ENCODE peak calls at places on chromosomes 6 and 20, in four cellular contexts. Q is heart right ventricle; I is naive thymus-derived CD8-positive, alpha-beta T cell; K is cortex of kidney. H is an unnamed sample.

GRCh38 chr20:23212011-23212410 is 125.9 kb upstream of the CD93 start:
- DNase-seq in Q (no peak), I (no peak), K (no peak), H (no peak)

GRCh38 chr20:51500936-51501335 is 41.6 kb downstream of the NFATC2 start:
- DNase-seq in Q (no peak), I (peak; percentile 63), K (no peak), H (peak; percentile 55)

GRCh38 chr6:97885844-97886243 is 602.8 kb upstream of the MMS22L start:
- DNase-seq in Q (no peak), I (no peak), K (no peak), H (no peak)

GRCh38 chr20:16004108-16004854 is 569.0 kb downstream of the KIF16B start:
- DNase-seq in Q (peak; percentile 24), I (no peak), K (no peak), H (no peak)

GRCh38 chr6:143999406-143999805 is 8.7 kb downstream of the PLAGL1 start:
- DNase-seq in Q (no peak), I (no peak), K (no peak), H (no peak)

GRCh38 chr6:155066371-155066770 is 71.3 kb downstream of the TIAM2 start:
- DNase-seq in Q (no peak), I (no peak), K (no peak), H (no peak)

GRCh38 chr6:28941681-28942448 is 18.1 kb upstream of the TRIM27 start:
- DNase-seq in Q (no peak), I (no peak), K (no peak), H (no peak)

GRCh38 chr6:54083301-54083700 is 27.9 kb upstream of the MLIP start:
- DNase-seq in Q (no peak), I (no peak), K (no peak), H (no peak)

GRCh38 chr6:146851837-146852236 is 253.1 kb downstream of the ADGB start:
- DNase-seq in Q (no peak), I (no peak), K (no peak), H (no peak)

GRCh38 chr6:3265671-3266070 is 6.9 kb downstream of the PSMG4 start:
- DNase-seq in Q (no peak), I (no peak), K (no peak), H (no peak)

GRCh38 chr20:4730782-4731181 is 9.1 kb downstream of the PRND start:
- DNase-seq in Q (peak; percentile 44), I (no peak), K (no peak), H (no peak)

GRCh38 chr20:17661121-17661744 is 20.8 kb downstream of the RRBP1 start:
- DNase-seq in Q (no peak), I (no peak), K (no peak), H (no peak)

GRCh38 chr6:31575335-31575901 is at the start of gene TNF:
- DNase-seq in Q (peak; percentile 66), I (no peak), K (no peak), H (peak; percentile 89)

GRCh38 chr6:164109770-164110140 is 695.2 kb downstream of the QKI start:
- DNase-seq in Q (peak; percentile 66), I (no peak), K (no peak), H (no peak)

GRCh38 chr6:144215402-144215931 is 65.2 kb downstream of the STX11 start:
- DNase-seq in Q (peak; percentile 22), I (no peak), K (no peak), H (no peak)

GRCh38 chr20:54061106-54061881 is 9.1 kb downstream of the BCAS1 start:
- DNase-seq in Q (no peak), I (no peak), K (no peak), H (no peak)

GRCh38 chr6:138440296-138440695 is 36.3 kb downstream of the HEBP2 start:
- DNase-seq in Q (no peak), I (no peak), K (no peak), H (no peak)

GRCh38 chr6:128499079-128499705 is 21.2 kb downstream of the PTPRK start:
- DNase-seq in Q (no peak), I (no peak), K (no peak), H (no peak)

GRCh38 chr20:3092611-3093379 is 8.3 kb upstream of the AVP start:
- DNase-seq in Q (no peak), I (peak; percentile 59), K (no peak), H (peak; percentile 71)

GRCh38 chr20:62752671-62753501 is 43.4 kb upstream of the MRGBP start:
- DNase-seq in Q (no peak), I (no peak), K (no peak), H (no peak)

GRCh38 chr6:28167068-28167467 is 25.4 kb downstream of the ZKSCAN8 start:
- DNase-seq in Q (no peak), I (no peak), K (no peak), H (no peak)

GRCh38 chr20:3229158-3229557 is 9.8 kb downstream of the SLC4A11 start:
- DNase-seq in Q (no peak), I (no peak), K (no peak), H (no peak)

GRCh38 chr6:80163754-80164187 is 57.3 kb downstream of the BCKDHB start:
- DNase-seq in Q (no peak), I (no peak), K (no peak), H (no peak)

GRCh38 chr20:18443841-18444240 is 23.0 kb downstream of the DZANK1 start:
- DNase-seq in Q (no peak), I (no peak), K (no peak), H (no peak)

GRCh38 chr6:13953061-13953705 is 28.4 kb downstream of the RNF182 start:
- DNase-seq in Q (no peak), I (no peak), K (no peak), H (no peak)

GRCh38 chr20:64091340-64091739 is 7.1 kb upstream of the LKAAEAR1 start:
- DNase-seq in Q (no peak), I (no peak), K (no peak), H (no peak)

GRCh38 chr6:148874698-148875293 is 128.0 kb downstream of the UST start:
- DNase-seq in Q (peak; percentile 50), I (no peak), K (no peak), H (no peak)